ENCODE peak calls at places on chromosomes 5 and 9, in seven cellular contexts. B is A549; U is mammary epithelial cell; X is CD8-positive, alpha-beta T cell; W is lower lobe of right lung; M is A673; S is HCT116. K is an unnamed sample.
A peak's percentile ranks its signal among the peaks of the same experiment; 100 is the strongest.

GRCh38 chr9:106869028-106869427 is 6.1 kb downstream of the ZNF462 start:
- DNase-seq in B (no peak), U (no peak), X (no peak), W (no peak), M (no peak), S (no peak), K (no peak)

GRCh38 chr9:131747352-131747751 is 7.5 kb upstream of the RAPGEF1 start:
- DNase-seq in B (no peak), U (peak; percentile 42), X (no peak), W (no peak), M (peak; percentile 71), S (no peak), K (peak; percentile 31)

GRCh38 chr9:95268681-95269080 is 48.8 kb downstream of the FANCC start:
- DNase-seq in B (peak; percentile 21), U (peak; percentile 26), X (no peak), W (no peak), M (peak; percentile 58), S (peak; percentile 10), K (peak; percentile 25)

GRCh38 chr9:127224883-127225739 is 39.5 kb upstream of the GARNL3 start:
- DNase-seq in B (peak; percentile 95), U (peak; percentile 69), X (peak; percentile 88), W (peak; percentile 97), M (peak; percentile 95), S (peak; percentile 63), K (peak; percentile 99)

GRCh38 chr5:79133657-79134451 is 22.2 kb downstream of the BHMT start:
- DNase-seq in B (peak; percentile 41), U (peak; percentile 58), X (peak; percentile 62), W (peak; percentile 55), M (peak; percentile 88), S (peak; percentile 74), K (peak; percentile 84)

GRCh38 chr5:120306331-120306730 is 157.8 kb upstream of the PRR16 start:
- DNase-seq in B (no peak), U (peak; percentile 67), X (no peak), W (no peak), M (no peak), S (no peak), K (no peak)

GRCh38 chr5:148005788-148006520 is 57.8 kb upstream of the SPINK5 start:
- DNase-seq in B (no peak), U (no peak), X (no peak), W (no peak), M (peak; percentile 58), S (peak; percentile 16), K (no peak)

GRCh38 chr9:109082091-109082620 is 37.6 kb downstream of the TMEM245 start:
- DNase-seq in B (no peak), U (no peak), X (no peak), W (no peak), M (no peak), S (no peak), K (no peak)

GRCh38 chr9:115808695-115809094 is 344.9 kb upstream of the PAPPA start:
- DNase-seq in B (no peak), U (peak; percentile 79), X (no peak), W (no peak), M (no peak), S (no peak), K (peak; percentile 1)

GRCh38 chr5:152547202-152547601 is 142.1 kb upstream of the NMUR2 start:
- DNase-seq in B (no peak), U (peak; percentile 61), X (no peak), W (no peak), M (no peak), S (no peak), K (no peak)

DNA sequence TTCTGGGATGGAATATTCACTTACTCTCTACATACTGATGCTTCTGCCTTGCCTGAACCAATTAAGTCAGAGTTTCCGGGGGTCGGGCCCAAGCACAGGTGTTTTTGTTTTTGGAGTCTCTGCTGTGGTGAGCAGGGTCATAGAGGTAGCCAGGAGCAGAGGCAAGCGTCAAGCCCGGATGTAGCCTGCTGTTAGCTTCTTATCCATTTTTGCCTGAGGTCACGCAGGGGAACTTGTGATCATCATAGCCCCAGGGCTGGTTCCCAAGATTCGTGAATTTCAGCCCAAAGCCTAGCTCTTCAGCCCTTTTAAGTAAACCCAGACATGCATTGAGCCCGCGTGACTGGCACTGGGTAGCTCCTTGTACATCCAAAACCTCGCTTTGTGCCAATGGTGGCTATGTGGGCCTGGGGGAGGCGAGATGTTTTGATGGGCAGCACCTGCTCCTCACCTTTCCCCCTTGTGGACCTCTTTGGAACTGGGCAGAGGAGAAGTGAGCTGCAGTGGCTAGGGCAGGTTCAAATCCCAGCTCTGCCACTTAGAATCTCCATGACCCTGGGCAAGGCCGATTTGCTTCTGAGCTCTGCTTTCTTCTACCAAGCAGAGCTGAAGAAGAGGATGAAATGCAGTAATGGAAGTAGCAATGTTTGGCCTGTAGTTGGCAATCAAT is 33.7 kb downstream of the FGF18 start:
- DNase-seq in B (no peak), U (no peak), X (no peak), W (no peak), M (no peak), S (no peak), K (no peak)
- TF ChIP-seq CTCF in B (no peak), U (no peak), X (no peak), W (no peak), M (no peak), S (no peak), K (no peak)

DNA sequence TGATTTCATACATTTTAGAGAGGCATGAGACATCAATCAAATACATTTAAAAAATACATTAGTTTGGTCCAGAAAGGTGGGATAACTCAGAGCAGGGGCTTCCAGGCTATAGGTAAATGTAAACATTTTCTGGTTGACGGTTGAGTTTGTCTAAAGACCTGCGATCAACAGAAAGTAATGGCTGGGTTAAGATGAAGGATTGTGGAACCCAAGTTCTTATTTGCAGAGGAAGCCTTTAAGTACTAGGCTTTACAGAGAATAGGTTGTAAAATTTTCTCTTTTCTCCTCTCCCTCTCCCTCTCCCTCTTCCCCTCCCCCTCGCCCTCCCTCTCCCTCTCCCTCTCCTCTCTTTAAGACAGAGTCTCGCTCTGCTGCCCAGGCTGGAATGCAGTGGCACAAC is 50.8 kb downstream of the PTTG1 start:
- DNase-seq in B (no peak), U (no peak), X (no peak), W (no peak), M (no peak), S (no peak), K (no peak)
- H3K4me1 ChIP-seq in B (peaks cover 4% of the 10 kb centered on the region), U (peaks cover 7% of the 10 kb centered on the region), X (peaks cover 25% of the 10 kb centered on the region), W (peaks cover 27% of the 10 kb centered on the region), M (no peaks in the 10 kb centered on the region), S (no peaks in the 10 kb centered on the region), K (peaks cover 23% of the 10 kb centered on the region)

GRCh38 chr5:180271205-180271604 is 20.7 kb downstream of the MAPK9 start:
- DNase-seq in B (no peak), U (no peak), X (no peak), W (no peak), M (no peak), S (no peak), K (no peak)

DNA sequence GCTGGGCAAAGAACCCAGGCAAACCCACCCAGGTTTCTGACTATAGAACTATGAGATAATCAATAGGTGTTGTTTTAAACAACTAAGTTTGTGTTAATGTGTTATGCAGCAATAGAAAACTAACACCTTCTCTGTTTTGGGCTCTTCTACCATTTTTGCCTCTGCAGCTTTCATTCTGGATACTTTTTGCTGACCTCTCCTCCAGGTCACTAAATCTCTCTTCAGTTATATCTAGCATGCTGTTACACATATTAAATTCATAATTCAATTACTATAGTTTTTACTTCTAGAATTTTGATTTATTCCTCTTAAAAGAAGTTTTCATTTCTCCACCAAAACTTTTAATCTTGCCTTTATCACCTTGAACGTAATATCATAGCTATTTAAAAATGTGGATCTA is 17.2 kb downstream of the MAPK9 start:
- DNase-seq in B (no peak), U (no peak), X (no peak), W (no peak), M (no peak), S (no peak), K (no peak)
- H3K4me3 ChIP-seq in B (no peak overlapping the region), U (no peak overlapping the region), X (no peak overlapping the region), W (no peak overlapping the region), M (no peak overlapping the region), S (no peak overlapping the region), K (no peak overlapping the region)

GRCh38 chr5:7474821-7475403 is 79.0 kb downstream of the ADCY2 start:
- DNase-seq in B (no peak), U (no peak), X (no peak), W (no peak), M (no peak), S (no peak), K (no peak)
- TF ChIP-seq CTCF in B (no peak), U (no peak), X (no peak), W (no peak), M (no peak), S (no peak), K (no peak)

GRCh38 chr5:73642296-73642695 is 16.3 kb downstream of the ARHGEF28 start:
- DNase-seq in B (no peak), U (no peak), X (no peak), W (no peak), M (no peak), S (no peak), K (no peak)
- H3K4me1 ChIP-seq in B (peaks cover 67% of the 10 kb centered on the region), U (peaks cover 59% of the 10 kb centered on the region), X (no peaks in the 10 kb centered on the region), W (peaks cover 7% of the 10 kb centered on the region), M (peaks cover 6% of the 10 kb centered on the region), S (peaks cover 6% of the 10 kb centered on the region), K (no peaks in the 10 kb centered on the region)

GRCh38 chr9:133844431-133844830 is 106.3 kb upstream of the SARDH start:
- DNase-seq in B (no peak), U (no peak), X (no peak), W (no peak), M (no peak), S (no peak), K (no peak)
- H3K4me3 ChIP-seq in B (no peak overlapping the region), U (no peak overlapping the region), X (no peak overlapping the region), W (peak overlapping the region; percentile 30), M (no peak overlapping the region), S (no peak overlapping the region), K (no peak overlapping the region)

K was measured in mucosa of descending colon.